ENCODE peak calls at places on chromosome 14, in six cellular contexts. B, S, H, P, Y and F are unnamed samples.

GRCh38 chr14:65250162-65250495 is 147.8 kb upstream of the MAX start:
- DNase-seq in P (no peak), S (no peak), Y (no peak), H (no peak), B (no peak), F (no peak)

GRCh38 chr14:89121961-89122675 is 294.9 kb downstream of the FOXN3 start:
- DNase-seq in Y (no peak), B (no peak), S (no peak), H (no peak), P (peak; percentile 50), F (no peak)

GRCh38 chr14:55274760-55275159 is 3.5 kb downstream of the FBXO34 start:
- DNase-seq in S (no peak), H (no peak), P (no peak), Y (peak; percentile 33), B (no peak), F (no peak)

GRCh38 chr14:79842270-79842669 is 369.0 kb downstream of the DIO2 start:
- DNase-seq in P (no peak), H (no peak), B (no peak), Y (peak; percentile 77), S (no peak), F (no peak)

GRCh38 chr14:92603309-92604257 is 90.0 kb downstream of the RIN3 start:
- DNase-seq in P (peak; percentile 55), H (peak; percentile 60), B (no peak), S (peak; percentile 49), Y (peak; percentile 89), F (peak; percentile 50)

GRCh38 chr14:67971627-67972625 is 152.3 kb downstream of the RAD51B start:
- DNase-seq in B (no peak), Y (peak; percentile 84), S (no peak), P (peak; percentile 88), H (no peak), F (no peak)

GRCh38 chr14:37599527-37600368 is 4.3 kb downstream of the TTC6 start:
- DNase-seq in B (no peak), S (no peak), P (peak; percentile 84), Y (no peak), H (peak; percentile 46), F (no peak)

GRCh38 chr14:68542346-68542745 is 250.5 kb downstream of the ZFP36L1 start:
- DNase-seq in Y (no peak), S (no peak), B (no peak), P (no peak), H (no peak), F (no peak)